ENCODE peak calls at places on chromosomes 6 and 20, in ten cellular contexts. One of them, this sample, is unnamed.

GRCh38 chr6:82987951-82988350 is 77.7 kb downstream of the UBE3D start:
- DNase-seq in A673: no peak
- DNase-seq in left cardiac atrium: no peak
- DNase-seq in HS-27A: no peak
- DNase-seq in neuronal stem cell: no peak
- DNase-seq in fibroblast of lung: no peak
- DNase-seq in M059J: no peak
- DNase-seq in memory B cell: no peak
- DNase-seq in activated T-helper 9 cell treated with anti-CD3 and anti-CD28 coated beads, Interleukin-2, amount 50 U/mL, for 16 hours: no peak
- DNase-seq in T-helper 17 cell: no peak
- DNase-seq in this sample: no peak

GRCh38 chr20:43583982-43584432 is 6.7 kb upstream of the IFT52 start:
- DNase-seq in A673: no peak
- DNase-seq in left cardiac atrium: peak
- DNase-seq in HS-27A: peak
- DNase-seq in neuronal stem cell: no peak
- DNase-seq in fibroblast of lung: peak
- DNase-seq in M059J: peak
- DNase-seq in memory B cell: no peak
- DNase-seq in activated T-helper 9 cell treated with anti-CD3 and anti-CD28 coated beads, Interleukin-2, amount 50 U/mL, for 16 hours: no peak
- DNase-seq in T-helper 17 cell: no peak
- DNase-seq in this sample: peak

GRCh38 chr6:74268821-74269600 is 573.0 kb downstream of the CD109 start:
- DNase-seq in A673: no peak
- DNase-seq in left cardiac atrium: no peak
- DNase-seq in HS-27A: no peak
- DNase-seq in neuronal stem cell: no peak
- DNase-seq in fibroblast of lung: no peak
- DNase-seq in M059J: no peak
- DNase-seq in memory B cell: no peak
- DNase-seq in activated T-helper 9 cell treated with anti-CD3 and anti-CD28 coated beads, Interleukin-2, amount 50 U/mL, for 16 hours: no peak
- DNase-seq in T-helper 17 cell: no peak
- DNase-seq in this sample: no peak

GRCh38 chr6:148177589-148178233 is 164.9 kb upstream of the SASH1 start:
- DNase-seq in A673: peak
- DNase-seq in left cardiac atrium: peak
- DNase-seq in HS-27A: no peak
- DNase-seq in neuronal stem cell: no peak
- DNase-seq in fibroblast of lung: peak
- DNase-seq in M059J: peak
- DNase-seq in memory B cell: no peak
- DNase-seq in activated T-helper 9 cell treated with anti-CD3 and anti-CD28 coated beads, Interleukin-2, amount 50 U/mL, for 16 hours: no peak
- DNase-seq in T-helper 17 cell: peak
- DNase-seq in this sample: peak

GRCh38 chr6:166608819-166609218 is 18.2 kb downstream of the RPS6KA2 start:
- DNase-seq in A673: no peak
- DNase-seq in left cardiac atrium: no peak
- DNase-seq in HS-27A: no peak
- DNase-seq in neuronal stem cell: no peak
- DNase-seq in fibroblast of lung: no peak
- DNase-seq in M059J: peak
- DNase-seq in memory B cell: no peak
- DNase-seq in activated T-helper 9 cell treated with anti-CD3 and anti-CD28 coated beads, Interleukin-2, amount 50 U/mL, for 16 hours: no peak
- DNase-seq in T-helper 17 cell: no peak
- DNase-seq in this sample: no peak

GRCh38 chr20:10508468-10509251 is 73.6 kb downstream of the SLX4IP start:
- DNase-seq in A673: peak
- DNase-seq in left cardiac atrium: peak
- DNase-seq in HS-27A: no peak
- DNase-seq in neuronal stem cell: no peak
- DNase-seq in fibroblast of lung: peak
- DNase-seq in M059J: peak
- DNase-seq in memory B cell: no peak
- DNase-seq in activated T-helper 9 cell treated with anti-CD3 and anti-CD28 coated beads, Interleukin-2, amount 50 U/mL, for 16 hours: no peak
- DNase-seq in T-helper 17 cell: no peak
- DNase-seq in this sample: peak

GRCh38 chr20:40322941-40323340 is 366.1 kb downstream of the MAFB start:
- DNase-seq in A673: no peak
- DNase-seq in left cardiac atrium: no peak
- DNase-seq in HS-27A: no peak
- DNase-seq in neuronal stem cell: no peak
- DNase-seq in fibroblast of lung: no peak
- DNase-seq in M059J: peak
- DNase-seq in memory B cell: no peak
- DNase-seq in activated T-helper 9 cell treated with anti-CD3 and anti-CD28 coated beads, Interleukin-2, amount 50 U/mL, for 16 hours: no peak
- DNase-seq in T-helper 17 cell: no peak
- DNase-seq in this sample: no peak

GRCh38 chr6:72554761-72555221 is 67.1 kb upstream of the KCNQ5 start:
- DNase-seq in A673: no peak
- DNase-seq in left cardiac atrium: no peak
- DNase-seq in HS-27A: peak
- DNase-seq in neuronal stem cell: no peak
- DNase-seq in fibroblast of lung: peak
- DNase-seq in M059J: peak
- DNase-seq in memory B cell: no peak
- DNase-seq in activated T-helper 9 cell treated with anti-CD3 and anti-CD28 coated beads, Interleukin-2, amount 50 U/mL, for 16 hours: no peak
- DNase-seq in T-helper 17 cell: no peak
- DNase-seq in this sample: no peak

GRCh38 chr20:59273699-59274380 is 26.6 kb upstream of the EDN3 start:
- DNase-seq in A673: no peak
- DNase-seq in left cardiac atrium: no peak
- DNase-seq in HS-27A: no peak
- DNase-seq in neuronal stem cell: no peak
- DNase-seq in fibroblast of lung: no peak
- DNase-seq in M059J: no peak
- DNase-seq in memory B cell: no peak
- DNase-seq in activated T-helper 9 cell treated with anti-CD3 and anti-CD28 coated beads, Interleukin-2, amount 50 U/mL, for 16 hours: no peak
- DNase-seq in T-helper 17 cell: no peak
- DNase-seq in this sample: no peak

GRCh38 chr20:41248371-41249024 is 69.0 kb downstream of the ZHX3 start:
- DNase-seq in A673: no peak
- DNase-seq in left cardiac atrium: no peak
- DNase-seq in HS-27A: no peak
- DNase-seq in neuronal stem cell: no peak
- DNase-seq in fibroblast of lung: peak
- DNase-seq in M059J: no peak
- DNase-seq in memory B cell: no peak
- DNase-seq in activated T-helper 9 cell treated with anti-CD3 and anti-CD28 coated beads, Interleukin-2, amount 50 U/mL, for 16 hours: no peak
- DNase-seq in T-helper 17 cell: no peak
- DNase-seq in this sample: peak

GRCh38 chr20:1803216-1804128 is 91.7 kb upstream of the SIRPA start:
- DNase-seq in A673: peak
- DNase-seq in left cardiac atrium: peak
- DNase-seq in HS-27A: no peak
- DNase-seq in neuronal stem cell: peak
- DNase-seq in fibroblast of lung: peak
- DNase-seq in M059J: peak
- DNase-seq in memory B cell: peak
- DNase-seq in activated T-helper 9 cell treated with anti-CD3 and anti-CD28 coated beads, Interleukin-2, amount 50 U/mL, for 16 hours: no peak
- DNase-seq in T-helper 17 cell: no peak
- DNase-seq in this sample: peak

GRCh38 chr6:101396552-101397173 is 3.2 kb downstream of the GRIK2 start:
- DNase-seq in A673: peak
- DNase-seq in left cardiac atrium: peak
- DNase-seq in HS-27A: no peak
- DNase-seq in neuronal stem cell: peak
- DNase-seq in fibroblast of lung: peak
- DNase-seq in M059J: peak
- DNase-seq in memory B cell: no peak
- DNase-seq in activated T-helper 9 cell treated with anti-CD3 and anti-CD28 coated beads, Interleukin-2, amount 50 U/mL, for 16 hours: no peak
- DNase-seq in T-helper 17 cell: peak
- DNase-seq in this sample: peak

GRCh38 chr6:140784573-140784972 is 1348.2 kb upstream of the GJE1 start:
- DNase-seq in A673: peak
- DNase-seq in left cardiac atrium: no peak
- DNase-seq in HS-27A: no peak
- DNase-seq in neuronal stem cell: no peak
- DNase-seq in fibroblast of lung: peak
- DNase-seq in M059J: peak
- DNase-seq in memory B cell: no peak
- DNase-seq in activated T-helper 9 cell treated with anti-CD3 and anti-CD28 coated beads, Interleukin-2, amount 50 U/mL, for 16 hours: no peak
- DNase-seq in T-helper 17 cell: no peak
- DNase-seq in this sample: no peak

GRCh38 chr6:117449549-117450439 is 24.1 kb upstream of the ROS1 start:
- DNase-seq in A673: peak
- DNase-seq in left cardiac atrium: peak
- DNase-seq in HS-27A: no peak
- DNase-seq in neuronal stem cell: peak
- DNase-seq in fibroblast of lung: peak
- DNase-seq in M059J: peak
- DNase-seq in memory B cell: peak
- DNase-seq in activated T-helper 9 cell treated with anti-CD3 and anti-CD28 coated beads, Interleukin-2, amount 50 U/mL, for 16 hours: peak
- DNase-seq in T-helper 17 cell: peak
- DNase-seq in this sample: peak

GRCh38 chr6:7691675-7692452 is 34.0 kb upstream of the BMP6 start:
- DNase-seq in A673: no peak
- DNase-seq in left cardiac atrium: peak
- DNase-seq in HS-27A: no peak
- DNase-seq in neuronal stem cell: no peak
- DNase-seq in fibroblast of lung: peak
- DNase-seq in M059J: peak
- DNase-seq in memory B cell: no peak
- DNase-seq in activated T-helper 9 cell treated with anti-CD3 and anti-CD28 coated beads, Interleukin-2, amount 50 U/mL, for 16 hours: no peak
- DNase-seq in T-helper 17 cell: no peak
- DNase-seq in this sample: no peak

GRCh38 chr6:165663283-165663735 is 268 bp upstream of the PDE10A start:
- DNase-seq in A673: peak
- DNase-seq in left cardiac atrium: peak
- DNase-seq in HS-27A: no peak
- DNase-seq in neuronal stem cell: peak
- DNase-seq in fibroblast of lung: peak
- DNase-seq in M059J: no peak
- DNase-seq in memory B cell: no peak
- DNase-seq in activated T-helper 9 cell treated with anti-CD3 and anti-CD28 coated beads, Interleukin-2, amount 50 U/mL, for 16 hours: no peak
- DNase-seq in T-helper 17 cell: no peak
- DNase-seq in this sample: no peak

GRCh38 chr20:24980321-24981053 is 12.1 kb downstream of the APMAP start:
- DNase-seq in A673: no peak
- DNase-seq in left cardiac atrium: no peak
- DNase-seq in HS-27A: no peak
- DNase-seq in neuronal stem cell: no peak
- DNase-seq in fibroblast of lung: no peak
- DNase-seq in M059J: no peak
- DNase-seq in memory B cell: no peak
- DNase-seq in activated T-helper 9 cell treated with anti-CD3 and anti-CD28 coated beads, Interleukin-2, amount 50 U/mL, for 16 hours: no peak
- DNase-seq in T-helper 17 cell: no peak
- DNase-seq in this sample: no peak

GRCh38 chr20:61749406-61750075 is 316.1 kb downstream of the TAF4 start:
- DNase-seq in A673: no peak
- DNase-seq in left cardiac atrium: peak
- DNase-seq in HS-27A: no peak
- DNase-seq in neuronal stem cell: no peak
- DNase-seq in fibroblast of lung: no peak
- DNase-seq in M059J: no peak
- DNase-seq in memory B cell: no peak
- DNase-seq in activated T-helper 9 cell treated with anti-CD3 and anti-CD28 coated beads, Interleukin-2, amount 50 U/mL, for 16 hours: no peak
- DNase-seq in T-helper 17 cell: no peak
- DNase-seq in this sample: no peak

GRCh38 chr6:105566503-105566902 is 163.6 kb upstream of the PREP start:
- DNase-seq in A673: no peak
- DNase-seq in left cardiac atrium: no peak
- DNase-seq in HS-27A: no peak
- DNase-seq in neuronal stem cell: no peak
- DNase-seq in fibroblast of lung: no peak
- DNase-seq in M059J: no peak
- DNase-seq in memory B cell: no peak
- DNase-seq in activated T-helper 9 cell treated with anti-CD3 and anti-CD28 coated beads, Interleukin-2, amount 50 U/mL, for 16 hours: no peak
- DNase-seq in T-helper 17 cell: no peak
- DNase-seq in this sample: no peak

GRCh38 chr6:131900231-131900630 is 50.9 kb downstream of the CCN2 start:
- DNase-seq in A673: no peak
- DNase-seq in left cardiac atrium: no peak
- DNase-seq in HS-27A: no peak
- DNase-seq in neuronal stem cell: no peak
- DNase-seq in fibroblast of lung: no peak
- DNase-seq in M059J: no peak
- DNase-seq in memory B cell: no peak
- DNase-seq in activated T-helper 9 cell treated with anti-CD3 and anti-CD28 coated beads, Interleukin-2, amount 50 U/mL, for 16 hours: no peak
- DNase-seq in T-helper 17 cell: no peak
- DNase-seq in this sample: no peak

GRCh38 chr6:140062042-140063041 is 687.9 kb upstream of the CITED2 start:
- DNase-seq in A673: peak
- DNase-seq in left cardiac atrium: peak
- DNase-seq in HS-27A: peak
- DNase-seq in neuronal stem cell: no peak
- DNase-seq in fibroblast of lung: peak
- DNase-seq in M059J: peak
- DNase-seq in memory B cell: no peak
- DNase-seq in activated T-helper 9 cell treated with anti-CD3 and anti-CD28 coated beads, Interleukin-2, amount 50 U/mL, for 16 hours: no peak
- DNase-seq in T-helper 17 cell: no peak
- DNase-seq in this sample: no peak

GRCh38 chr6:88741939-88742338 is 221.5 kb downstream of the RNGTT start:
- DNase-seq in A673: no peak
- DNase-seq in left cardiac atrium: no peak
- DNase-seq in HS-27A: no peak
- DNase-seq in neuronal stem cell: no peak
- DNase-seq in fibroblast of lung: no peak
- DNase-seq in M059J: no peak
- DNase-seq in memory B cell: no peak
- DNase-seq in activated T-helper 9 cell treated with anti-CD3 and anti-CD28 coated beads, Interleukin-2, amount 50 U/mL, for 16 hours: no peak
- DNase-seq in T-helper 17 cell: no peak
- DNase-seq in this sample: no peak

GRCh38 chr20:38426006-38426405 is 9.1 kb downstream of the SNHG17 start:
- DNase-seq in A673: peak
- DNase-seq in left cardiac atrium: no peak
- DNase-seq in HS-27A: peak
- DNase-seq in neuronal stem cell: no peak
- DNase-seq in fibroblast of lung: peak
- DNase-seq in M059J: peak
- DNase-seq in memory B cell: no peak
- DNase-seq in activated T-helper 9 cell treated with anti-CD3 and anti-CD28 coated beads, Interleukin-2, amount 50 U/mL, for 16 hours: no peak
- DNase-seq in T-helper 17 cell: no peak
- DNase-seq in this sample: peak

GRCh38 chr20:25439328-25439727 is 31.9 kb downstream of the GINS1 start:
- DNase-seq in A673: no peak
- DNase-seq in left cardiac atrium: no peak
- DNase-seq in HS-27A: no peak
- DNase-seq in neuronal stem cell: no peak
- DNase-seq in fibroblast of lung: no peak
- DNase-seq in M059J: no peak
- DNase-seq in memory B cell: no peak
- DNase-seq in activated T-helper 9 cell treated with anti-CD3 and anti-CD28 coated beads, Interleukin-2, amount 50 U/mL, for 16 hours: no peak
- DNase-seq in T-helper 17 cell: no peak
- DNase-seq in this sample: no peak

GRCh38 chr6:167683028-167683862 is 143.5 kb upstream of the AFDN start:
- DNase-seq in A673: no peak
- DNase-seq in left cardiac atrium: peak
- DNase-seq in HS-27A: no peak
- DNase-seq in neuronal stem cell: no peak
- DNase-seq in fibroblast of lung: peak
- DNase-seq in M059J: peak
- DNase-seq in memory B cell: no peak
- DNase-seq in activated T-helper 9 cell treated with anti-CD3 and anti-CD28 coated beads, Interleukin-2, amount 50 U/mL, for 16 hours: no peak
- DNase-seq in T-helper 17 cell: no peak
- DNase-seq in this sample: peak

GRCh38 chr6:159929819-159930218 is 39.0 kb downstream of the MAS1 start:
- DNase-seq in A673: peak
- DNase-seq in left cardiac atrium: no peak
- DNase-seq in HS-27A: no peak
- DNase-seq in neuronal stem cell: no peak
- DNase-seq in fibroblast of lung: no peak
- DNase-seq in M059J: no peak
- DNase-seq in memory B cell: no peak
- DNase-seq in activated T-helper 9 cell treated with anti-CD3 and anti-CD28 coated beads, Interleukin-2, amount 50 U/mL, for 16 hours: peak
- DNase-seq in T-helper 17 cell: peak
- DNase-seq in this sample: no peak

GRCh38 chr6:11208267-11208666 is 24.2 kb downstream of the NEDD9 start:
- DNase-seq in A673: no peak
- DNase-seq in left cardiac atrium: no peak
- DNase-seq in HS-27A: no peak
- DNase-seq in neuronal stem cell: no peak
- DNase-seq in fibroblast of lung: no peak
- DNase-seq in M059J: no peak
- DNase-seq in memory B cell: no peak
- DNase-seq in activated T-helper 9 cell treated with anti-CD3 and anti-CD28 coated beads, Interleukin-2, amount 50 U/mL, for 16 hours: no peak
- DNase-seq in T-helper 17 cell: no peak
- DNase-seq in this sample: no peak

GRCh38 chr6:168309997-168310396 is 9.6 kb downstream of the DACT2 start:
- DNase-seq in A673: no peak
- DNase-seq in left cardiac atrium: no peak
- DNase-seq in HS-27A: no peak
- DNase-seq in neuronal stem cell: no peak
- DNase-seq in fibroblast of lung: no peak
- DNase-seq in M059J: no peak
- DNase-seq in memory B cell: no peak
- DNase-seq in activated T-helper 9 cell treated with anti-CD3 and anti-CD28 coated beads, Interleukin-2, amount 50 U/mL, for 16 hours: no peak
- DNase-seq in T-helper 17 cell: no peak
- DNase-seq in this sample: no peak

This sample was measured in Ammon's horn.